ENCODE peak calls at places on chromosomes 1 and 21, in four cellular contexts. I is A549, P is IMR-90, D is K562. H is an unnamed sample.

GRCh38 chr1:88080875-88081274 is 603.2 kb upstream of the PKN2 start:
- DNase-seq in I (no peak), P (no peak), D (no peak), H (no peak)

GRCh38 chr1:74427676-74428075 is 84.7 kb downstream of the LRRC53 start:
- DNase-seq in I (no peak), P (peak), D (no peak), H (no peak)

GRCh38 chr1:93905734-93906133 is 3.5 kb downstream of the GCLM start:
- DNase-seq in I (no peak), P (peak), D (no peak), H (peak)

GRCh38 chr1:225537554-225538251 is 109.9 kb upstream of the LBR start:
- DNase-seq in I (no peak), P (no peak), D (no peak), H (no peak)

GRCh38 chr21:41283211-41283818 is 33.3 kb upstream of the FAM3B start:
- DNase-seq in I (peak), P (peak), D (peak), H (peak)

GRCh38 chr1:241611063-241611462 is 29.1 kb downstream of the CHML start:
- DNase-seq in I (peak), P (peak), D (peak), H (peak)

GRCh38 chr21:45455321-45456013 is 50.5 kb downstream of the COL18A1 start:
- DNase-seq in I (no peak), P (peak), D (no peak), H (no peak)

GRCh38 chr1:62325076-62325475 is 5.8 kb upstream of the KANK4 start:
- DNase-seq in I (no peak), P (peak), D (no peak), H (peak)

GRCh38 chr1:21077085-21077484 is 99.6 kb downstream of the EIF4G3 start:
- DNase-seq in I (no peak), P (peak), D (no peak), H (no peak)

GRCh38 chr1:47184771-47185677 is 4.8 kb downstream of the PDZK1IP1 start:
- DNase-seq in I (no peak), P (no peak), D (no peak), H (no peak)

GRCh38 chr1:11719313-11720032 is 16.5 kb upstream of the AGTRAP start:
- DNase-seq in I (peak), P (peak), D (peak), H (no peak)

GRCh38 chr1:70504176-70504820 is 93.2 kb downstream of the CTH start:
- DNase-seq in I (peak), P (no peak), D (peak), H (peak)

GRCh38 chr1:160371346-160371631 is 4.4 kb downstream of the NHLH1 start:
- DNase-seq in I (no peak), P (no peak), D (no peak), H (no peak)

GRCh38 chr1:14928412-14928811 is 225.1 kb upstream of the TMEM51 start:
- DNase-seq in I (no peak), P (no peak), D (peak), H (no peak)

GRCh38 chr1:29640428-29640785 is 404.1 kb downstream of the PTPRU start:
- DNase-seq in I (no peak), P (no peak), D (no peak), H (no peak)

GRCh38 chr1:72620453-72620852 is 338.1 kb upstream of the NEGR1 start:
- DNase-seq in I (no peak), P (no peak), D (no peak), H (no peak)

GRCh38 chr1:37537378-37537777 is 16.7 kb downstream of the SNIP1 start:
- DNase-seq in I (peak), P (peak), D (no peak), H (no peak)

GRCh38 chr1:117842408-117843170 is 86.8 kb downstream of the GDAP2 start:
- DNase-seq in I (no peak), P (no peak), D (peak), H (peak)

GRCh38 chr1:196661345-196661744 is 9.5 kb downstream of the CFH start:
- DNase-seq in I (no peak), P (no peak), D (no peak), H (no peak)

GRCh38 chr1:2481885-2482284 is 5.8 kb downstream of the PLCH2 start:
- DNase-seq in I (no peak), P (no peak), D (no peak), H (no peak)

GRCh38 chr21:28704746-28705145 is 287.9 kb downstream of the LTN1 start:
- DNase-seq in I (no peak), P (peak), D (no peak), H (no peak)

GRCh38 chr1:193434319-193434718 is 247.9 kb upstream of the B3GALT2 start:
- DNase-seq in I (no peak), P (peak), D (no peak), H (no peak)

GRCh38 chr1:56639210-56639609 is 5.9 kb upstream of the PRKAA2 start:
- DNase-seq in I (no peak), P (no peak), D (no peak), H (peak)

GRCh38 chr1:176656257-176656995 is 193.5 kb downstream of the PAPPA2 start:
- DNase-seq in I (no peak), P (peak), D (no peak), H (no peak)

GRCh38 chr1:205541161-205541886 is 36.9 kb downstream of the CDK18 start:
- DNase-seq in I (no peak), P (no peak), D (no peak), H (no peak)

DNA sequence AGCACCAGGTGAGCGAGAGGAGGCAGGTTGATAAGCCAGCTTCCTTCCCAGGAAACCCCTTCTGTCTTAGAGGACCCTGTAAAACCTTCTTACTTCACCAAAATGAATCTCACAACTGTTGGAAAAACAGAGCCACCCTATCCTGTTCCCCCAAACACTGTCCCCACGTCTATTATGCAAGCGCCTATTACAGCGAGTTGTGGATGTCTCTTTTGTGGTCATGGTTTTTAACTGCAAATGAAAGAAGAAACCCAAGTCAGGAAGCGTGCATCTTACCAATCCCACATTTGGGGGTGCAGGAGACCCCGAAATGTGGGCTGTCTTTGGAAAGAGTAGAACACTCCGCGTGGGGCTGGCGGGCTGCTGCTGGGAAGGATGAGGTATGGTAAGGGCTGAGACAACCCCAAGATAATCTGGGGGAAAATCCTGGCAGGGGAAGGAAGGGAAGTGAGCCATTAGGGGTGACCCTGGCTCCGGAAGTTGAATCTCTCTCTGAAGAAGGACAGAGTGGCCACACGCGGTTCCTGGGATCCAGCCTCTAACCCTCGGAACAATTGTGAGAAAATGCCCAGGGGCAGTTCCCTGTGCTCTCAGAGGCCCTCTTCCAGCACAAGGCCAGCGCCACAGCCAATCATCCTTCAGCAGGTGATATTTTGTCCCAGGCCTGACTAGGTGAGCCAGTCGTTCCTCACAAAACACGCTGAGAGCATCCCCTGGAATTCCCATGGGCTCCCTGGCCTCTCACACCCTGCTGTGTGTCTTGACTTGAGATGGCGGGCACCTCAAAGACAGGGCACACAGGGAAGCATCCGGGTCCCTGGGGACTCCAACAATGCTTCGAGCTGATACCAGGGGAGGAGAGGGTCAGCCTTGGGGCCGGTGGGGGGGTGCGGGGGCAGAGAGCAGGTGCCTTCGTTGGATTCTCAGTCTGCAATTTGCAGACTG is 168.5 kb upstream of the IRF2BP2 start:
- DNase-seq in I (no peak), P (no peak), D (no peak), H (no peak)
- TF ChIP-seq MAZ in I (no peak), P (no peak), D (no peak), H (no peak)

DNA sequence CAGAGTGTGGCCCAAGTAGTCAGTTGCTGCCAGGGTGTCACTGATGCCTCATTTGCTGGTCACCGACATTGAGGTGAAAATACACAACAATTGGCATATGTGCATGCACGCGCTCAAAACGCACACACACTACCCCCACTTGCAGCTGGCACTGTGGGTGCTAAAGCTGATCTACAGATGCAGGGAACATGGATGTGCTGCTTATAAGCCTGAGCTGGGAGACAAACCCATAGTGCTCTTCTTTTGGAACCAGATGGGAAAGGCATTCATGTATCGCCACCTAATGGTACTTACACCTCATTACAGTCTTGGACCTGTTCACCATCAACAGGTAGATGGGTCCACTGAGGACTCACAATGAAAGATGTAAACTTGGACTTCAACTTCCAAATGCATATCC is 70.3 kb upstream of the CAMK1G start:
- DNase-seq in I (peak), P (peak), D (peak), H (peak)
- TF ChIP-seq MAZ in I (no peak), P (no peak), D (no peak), H (no peak)

GRCh38 chr1:247211339-247211738 is 39.5 kb upstream of the ZNF124 start:
- DNase-seq in I (no peak), P (no peak), D (no peak), H (no peak)
- TF ChIP-seq MAZ in I (no peak), P (no peak), D (no peak), H (no peak)

GRCh38 chr1:60149254-60149653 is 75.7 kb upstream of the C1orf87 start:
- DNase-seq in I (no peak), P (no peak), D (no peak), H (no peak)

GRCh38 chr1:60146884-60147283 is 73.3 kb upstream of the C1orf87 start:
- DNase-seq in I (no peak), P (no peak), D (no peak), H (no peak)

GRCh38 chr1:60151311-60151710 is 77.7 kb upstream of the C1orf87 start:
- DNase-seq in I (no peak), P (no peak), D (no peak), H (no peak)

DNA sequence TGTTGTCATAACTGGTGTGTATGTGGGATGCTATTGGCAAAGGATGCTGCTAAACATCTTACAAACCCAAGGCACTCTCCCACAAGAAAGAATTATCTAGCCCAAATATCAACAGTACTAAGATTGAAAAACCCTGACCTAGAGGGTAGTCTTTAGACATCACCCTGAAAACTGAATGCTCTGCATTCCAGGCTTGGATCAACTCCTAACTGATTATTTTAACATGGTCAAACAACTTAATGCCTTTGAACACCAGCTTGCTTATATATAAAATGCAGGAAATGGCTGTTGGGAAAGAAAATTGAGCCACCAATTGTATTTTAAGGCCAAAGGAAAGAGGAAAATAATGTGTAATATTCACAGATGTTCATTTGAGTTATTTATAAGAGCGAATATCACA is 72.2 kb upstream of the C1orf87 start:
- DNase-seq in I (no peak), P (no peak), D (no peak), H (no peak)
- TF ChIP-seq MAZ in I (no peak), P (no peak), D (no peak), H (no peak)

GRCh38 chr1:150192012-150192411 is 42.3 kb downstream of the PLEKHO1 start:
- DNase-seq in I (peak), P (peak), D (no peak), H (no peak)

GRCh38 chr1:150196411-150196810 is 39.5 kb downstream of the ANP32E start:
- DNase-seq in I (no peak), P (no peak), D (no peak), H (no peak)

GRCh38 chr1:150194381-150195031 is 41.4 kb downstream of the ANP32E start:
- DNase-seq in I (peak), P (peak), D (no peak), H (no peak)
- TF ChIP-seq MAZ in I (no peak), P (no peak), D (no peak), H (no peak)

GRCh38 chr1:178796013-178796412 is 71.0 kb downstream of the RALGPS2 start:
- DNase-seq in I (no peak), P (no peak), D (no peak), H (no peak)
- TF ChIP-seq MAZ in I (no peak), P (no peak), D (no peak), H (no peak)

H was measured in HepG2.